ENCODE peak calls at places on chromosomes 5 and 9, in eight cellular contexts. A, U, W, N, H, M, O and J are unnamed samples.

GRCh38 chr5:19496056-19496455 is 491.9 kb downstream of the CDH18 start:
- DNase-seq in A (no peak), U (no peak), W (no peak), N (no peak), H (no peak), M (no peak), O (no peak), J (no peak)

GRCh38 chr5:12360218-12360617 is 456.0 kb upstream of the CTNND2 start:
- DNase-seq in A (no peak), U (no peak), W (no peak), N (no peak), H (no peak), M (no peak), O (no peak), J (no peak)

GRCh38 chr5:148072207-148072606 is 8.4 kb downstream of the SPINK5 start:
- DNase-seq in A (no peak), U (no peak), W (no peak), N (no peak), H (no peak), M (no peak), O (no peak), J (no peak)

GRCh38 chr5:57004800-57005199 is 52.9 kb upstream of the MIER3 start:
- DNase-seq in A (no peak), U (no peak), W (no peak), N (no peak), H (no peak), M (no peak), O (no peak), J (no peak)

GRCh38 chr5:109805882-109806281 is 116.2 kb downstream of the MAN2A1 start:
- DNase-seq in A (no peak), U (no peak), W (no peak), N (no peak), H (peak; percentile 45), M (peak; percentile 23), O (no peak), J (no peak)

GRCh38 chr9:121728916-121729315 is 77.5 kb downstream of the DAB2IP start:
- DNase-seq in A (no peak), U (no peak), W (no peak), N (no peak), H (no peak), M (no peak), O (no peak), J (no peak)

GRCh38 chr5:53100606-53101005 is 9.0 kb downstream of the MOCS2 start:
- DNase-seq in A (no peak), U (peak; percentile 19), W (no peak), N (no peak), H (no peak), M (no peak), O (no peak), J (no peak)

GRCh38 chr5:167934561-167934971 is 356.9 kb upstream of the WWC1 start:
- DNase-seq in A (no peak), U (no peak), W (peak; percentile 84), N (no peak), H (no peak), M (no peak), O (no peak), J (no peak)

DNA sequence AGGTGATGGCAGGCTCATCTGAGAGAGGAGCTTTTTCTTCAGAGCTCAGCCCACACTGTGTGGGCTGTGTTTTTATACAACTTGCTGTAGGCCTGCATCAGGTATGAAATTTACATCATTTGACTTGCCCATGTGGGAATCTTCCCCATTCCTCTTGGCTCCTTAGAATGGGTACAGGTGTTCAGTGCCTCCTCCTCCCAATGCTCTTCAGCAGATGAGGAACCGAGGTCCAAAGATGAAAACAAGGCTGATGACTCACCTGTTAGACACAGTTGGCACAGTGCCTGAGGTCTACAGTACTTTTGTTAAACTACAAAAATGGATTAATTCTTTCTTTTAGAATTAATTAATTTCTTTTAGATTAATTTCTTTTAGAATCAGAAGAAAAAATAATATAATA is 20.8 kb downstream of the PAPPA start:
- DNase-seq in A (no peak), U (peak; percentile 70), W (no peak), N (no peak), H (no peak), M (no peak), O (no peak), J (no peak)
- H3K27ac ChIP-seq in A (no peak overlapping the region), U (no peak overlapping the region), W (no peak overlapping the region), N (no peak overlapping the region), H (no peak overlapping the region), M (no peak overlapping the region), O (no peak overlapping the region), J (no peak overlapping the region)

DNA sequence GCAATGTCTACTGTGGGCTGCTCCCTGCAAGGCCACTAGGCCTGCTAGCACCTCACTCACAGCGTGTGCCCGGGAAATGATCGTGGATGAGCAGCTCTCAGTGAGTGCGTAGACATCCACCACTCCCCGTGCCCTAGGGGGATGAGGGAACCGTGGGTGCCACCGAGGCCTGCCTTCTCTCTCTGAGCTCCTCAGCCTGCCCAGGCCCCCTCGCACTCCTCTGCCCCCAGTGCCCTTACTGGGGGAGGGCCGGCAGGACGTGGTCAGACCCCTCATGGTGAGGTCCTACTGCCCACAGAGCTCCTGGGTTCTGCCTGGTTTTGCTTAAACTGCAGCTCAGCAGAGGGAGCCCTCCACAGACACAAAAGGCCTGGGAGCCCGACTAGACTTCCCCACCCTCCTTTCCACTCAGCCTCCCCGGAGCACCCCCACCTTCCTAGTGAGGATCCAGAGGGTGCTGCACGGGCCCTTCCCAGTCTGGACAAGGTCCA is 220.0 kb downstream of the CACNA1B start:
- DNase-seq in A (peak; percentile 17), U (no peak), W (no peak), N (no peak), H (no peak), M (peak; percentile 35), O (no peak), J (peak; percentile 32)
- H3K9me3 ChIP-seq in A (no peaks in the 10 kb centered on the region), U (peaks cover 49% of the 10 kb centered on the region), W (no peaks in the 10 kb centered on the region), N (peaks cover 6% of the 10 kb centered on the region), H (no peaks in the 10 kb centered on the region), M (no peaks in the 10 kb centered on the region), O (no peaks in the 10 kb centered on the region), J (no peaks in the 10 kb centered on the region)

DNA sequence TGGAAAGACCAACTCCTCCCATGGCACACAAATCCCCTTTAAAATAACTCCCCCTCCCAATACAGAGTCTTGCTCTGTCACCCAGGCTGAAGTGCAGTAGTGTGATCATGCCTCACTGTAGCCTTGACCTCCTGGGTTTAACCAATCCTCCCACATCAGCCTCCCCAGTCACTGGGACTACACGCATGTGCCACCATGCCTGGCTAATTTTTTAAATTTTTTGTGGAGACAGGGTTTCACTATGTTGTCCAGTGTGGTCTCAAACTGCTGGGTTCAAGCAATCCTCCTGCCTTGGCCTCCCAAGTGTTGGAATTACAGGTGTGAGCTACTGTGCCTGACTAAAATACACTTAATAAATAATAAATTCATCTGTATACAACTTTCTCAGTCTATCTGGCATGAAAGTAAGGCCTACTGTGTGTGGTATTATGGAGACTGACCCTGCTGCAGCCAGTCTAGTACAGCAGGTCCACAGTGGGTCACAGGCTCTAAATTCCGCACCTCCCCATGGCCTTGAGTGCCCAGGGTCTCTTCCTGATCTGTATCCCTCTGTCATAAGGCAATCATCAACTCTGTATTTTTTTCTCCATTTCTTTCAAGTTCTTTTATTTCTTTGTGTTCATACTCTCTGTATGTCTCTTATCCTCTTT is 169.4 kb downstream of the MAPKAP1 start:
- DNase-seq in A (no peak), U (no peak), W (no peak), N (no peak), H (no peak), M (no peak), O (no peak), J (no peak)
- H3K27ac ChIP-seq in A (peak overlapping the region; percentile 54), U (peak overlapping the region; percentile 97), W (peak overlapping the region; percentile 86), N (no peak overlapping the region), H (no peak overlapping the region), M (peak overlapping the region; percentile 42), O (no peak overlapping the region), J (peak overlapping the region; percentile 28)

DNA sequence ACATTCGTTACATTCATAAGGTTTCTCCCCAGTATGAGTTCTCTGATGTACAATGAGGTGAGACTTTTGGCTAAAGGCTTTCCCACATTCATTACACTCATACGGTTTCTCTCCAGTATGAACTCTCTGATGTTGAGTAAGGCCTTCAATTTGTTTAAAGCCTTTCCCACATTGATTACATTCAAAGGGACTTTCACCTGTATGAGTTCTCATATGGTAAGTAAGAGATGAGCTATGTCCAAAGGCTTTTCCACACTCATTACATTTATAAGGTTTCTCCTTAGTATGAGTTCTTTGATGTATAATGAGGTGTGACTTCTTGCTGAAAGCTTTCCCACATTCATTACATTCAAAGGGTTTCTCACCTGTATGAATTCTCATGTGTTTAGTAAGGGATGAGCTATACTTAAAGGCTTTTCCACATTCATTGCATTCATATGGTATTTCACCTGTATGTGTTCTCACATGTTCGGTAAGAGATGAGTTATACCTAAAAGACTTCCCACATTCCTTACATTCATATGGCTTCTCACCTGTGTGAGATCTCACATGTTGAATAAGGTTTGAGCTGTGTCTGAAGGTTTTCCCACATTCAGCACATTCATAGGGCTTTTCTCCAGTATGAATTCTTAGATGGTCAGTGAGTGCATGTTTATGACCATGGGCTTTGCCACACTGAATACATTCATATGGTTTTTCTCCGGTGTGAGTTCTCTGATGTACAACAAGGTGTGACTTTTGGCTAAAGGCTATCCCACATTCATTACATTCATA is 13.5 kb downstream of the ZFP37 start:
- DNase-seq in A (no peak), U (no peak), W (no peak), N (no peak), H (no peak), M (no peak), O (no peak), J (no peak)
- H3K9me3 ChIP-seq in A (peaks cover 98% of the 10 kb centered on the region), U (peaks cover 67% of the 10 kb centered on the region), W (peaks cover 100% of the 10 kb centered on the region), N (peaks cover 100% of the 10 kb centered on the region), H (peaks cover 14% of the 10 kb centered on the region), M (peaks cover 93% of the 10 kb centered on the region), O (peaks cover 56% of the 10 kb centered on the region), J (peaks cover 100% of the 10 kb centered on the region)

GRCh38 chr9:91062281-91062680 is 260.7 kb downstream of the SYK start:
- DNase-seq in A (no peak), U (no peak), W (no peak), N (no peak), H (no peak), M (no peak), O (no peak), J (no peak)

GRCh38 chr9:91056917-91057316 is 255.3 kb downstream of the SYK start:
- DNase-seq in A (no peak), U (peak; percentile 60), W (no peak), N (no peak), H (no peak), M (no peak), O (no peak), J (no peak)

GRCh38 chr9:91059713-91060112 is 258.1 kb downstream of the SYK start:
- DNase-seq in A (no peak), U (no peak), W (no peak), N (no peak), H (no peak), M (no peak), O (no peak), J (no peak)

GRCh38 chr9:91063471-91063870 is 261.9 kb downstream of the SYK start:
- DNase-seq in A (no peak), U (no peak), W (no peak), N (no peak), H (no peak), M (no peak), O (no peak), J (no peak)

GRCh38 chr9:91060520-91061343 is 259.1 kb downstream of the SYK start:
- DNase-seq in A (peak; percentile 55), U (peak; percentile 99), W (no peak), N (peak; percentile 90), H (no peak), M (no peak), O (no peak), J (no peak)
- H3K27ac ChIP-seq in A (peak overlapping the region; percentile 20), U (peak overlapping the region; percentile 89), W (peak overlapping the region; percentile 70), N (peak overlapping the region; percentile 26), H (no peak overlapping the region), M (peak overlapping the region; percentile 66), O (no peak overlapping the region), J (peak overlapping the region; percentile 71)

GRCh38 chr5:55432549-55432948 is 102.2 kb downstream of the PLPP1 start:
- DNase-seq in A (no peak), U (no peak), W (no peak), N (no peak), H (no peak), M (no peak), O (no peak), J (no peak)
- H3K9me3 ChIP-seq in A (no peaks in the 10 kb centered on the region), U (peaks cover 2% of the 10 kb centered on the region), W (no peaks in the 10 kb centered on the region), N (peaks cover 12% of the 10 kb centered on the region), H (peaks cover 27% of the 10 kb centered on the region), M (no peaks in the 10 kb centered on the region), O (no peaks in the 10 kb centered on the region), J (no peaks in the 10 kb centered on the region)